ENCODE peak calls at places on chromosomes 11 and 22, in seven cellular contexts. F is CD8-positive, alpha-beta T cell; Q is ovary; M is adipocyte; B is CD8-positive, alpha-beta memory T cell; R is Panc1; J is heart left ventricle. C is an unnamed sample.

GRCh38 chr11:111851636-111852035 is 19.7 kb downstream of the ALG9 start:
- DNase-seq in M (peak; percentile 72), Q (no peak), J (no peak), F (no peak), R (no peak), B (no peak), C (no peak)

GRCh38 chr11:71562120-71562519 is 3.2 kb upstream of the KRTAP5-10 start:
- DNase-seq in B (no peak), M (no peak), J (no peak), F (no peak), R (no peak), Q (no peak), C (no peak)

GRCh38 chr11:133966924-133967598 is 10.3 kb upstream of the IGSF9B start:
- DNase-seq in R (no peak), M (peak; percentile 15), B (peak; percentile 60), F (peak; percentile 72), Q (no peak), J (peak; percentile 72), C (peak; percentile 25)

GRCh38 chr11:2795491-2795991 is 90.0 kb downstream of the CDKN1C start:
- DNase-seq in M (no peak), B (no peak), Q (peak; percentile 20), J (no peak), F (no peak), R (no peak), C (no peak)

GRCh38 chr11:78187366-78188011 is 937 bp downstream of the KCTD21 start:
- DNase-seq in Q (no peak), B (peak; percentile 70), M (no peak), R (no peak), F (no peak), J (no peak), C (no peak)

GRCh38 chr11:45383229-45383628 is 97.1 kb upstream of the SYT13 start:
- DNase-seq in Q (no peak), M (peak; percentile 22), R (no peak), F (no peak), B (no peak), J (no peak), C (no peak)

GRCh38 chr22:42720263-42721044 is at the start of gene A4GALT:
- DNase-seq in J (peak; percentile 57), R (no peak), F (no peak), M (peak; percentile 60), B (no peak), Q (no peak), C (no peak)

GRCh38 chr22:46007003-46007847 is 30.3 kb upstream of the WNT7B start:
- DNase-seq in M (peak; percentile 58), Q (peak; percentile 77), J (peak; percentile 76), B (no peak), R (no peak), F (no peak), C (no peak)

GRCh38 chr11:93921695-93922468 is 71.5 kb upstream of the VSTM5 start:
- DNase-seq in Q (no peak), B (no peak), J (no peak), R (peak; percentile 22), F (no peak), M (peak; percentile 76), C (no peak)

GRCh38 chr11:62500066-62501035 is 46.3 kb downstream of the AHNAK start:
- DNase-seq in M (no peak), Q (no peak), J (no peak), R (no peak), B (no peak), F (no peak), C (no peak)

GRCh38 chr11:68373189-68373809 is 60.9 kb downstream of the LRP5 start:
- DNase-seq in J (peak; percentile 58), M (peak; percentile 91), F (no peak), B (no peak), Q (peak; percentile 58), R (no peak), C (no peak)

GRCh38 chr22:37228106-37229011 is 15.7 kb downstream of the RAC2 start:
- DNase-seq in R (no peak), F (peak; percentile 83), M (peak; percentile 42), B (peak; percentile 49), Q (no peak), J (peak; percentile 44), C (no peak)

GRCh38 chr22:45968003-45968650 is 8.8 kb downstream of the WNT7B start:
- DNase-seq in F (no peak), B (no peak), R (no peak), J (no peak), M (no peak), Q (no peak), C (no peak)

GRCh38 chr11:115503886-115504278 is 333 bp downstream of the CADM1 start:
- DNase-seq in B (no peak), Q (no peak), M (no peak), F (no peak), R (no peak), J (peak; percentile 22), C (no peak)

GRCh38 chr11:70207531-70208131 is 4.5 kb downstream of the FADD start:
- DNase-seq in F (no peak), J (no peak), Q (no peak), M (no peak), B (no peak), R (no peak), C (no peak)

GRCh38 chr11:27055065-27055682 is 14.6 kb downstream of the BBOX1 start:
- DNase-seq in M (no peak), B (no peak), Q (no peak), J (no peak), R (no peak), F (no peak), C (no peak)

GRCh38 chr11:47272706-47273105 is 2.8 kb downstream of the MADD start:
- DNase-seq in Q (no peak), M (peak; percentile 66), B (no peak), F (no peak), J (no peak), R (no peak), C (no peak)

DNA sequence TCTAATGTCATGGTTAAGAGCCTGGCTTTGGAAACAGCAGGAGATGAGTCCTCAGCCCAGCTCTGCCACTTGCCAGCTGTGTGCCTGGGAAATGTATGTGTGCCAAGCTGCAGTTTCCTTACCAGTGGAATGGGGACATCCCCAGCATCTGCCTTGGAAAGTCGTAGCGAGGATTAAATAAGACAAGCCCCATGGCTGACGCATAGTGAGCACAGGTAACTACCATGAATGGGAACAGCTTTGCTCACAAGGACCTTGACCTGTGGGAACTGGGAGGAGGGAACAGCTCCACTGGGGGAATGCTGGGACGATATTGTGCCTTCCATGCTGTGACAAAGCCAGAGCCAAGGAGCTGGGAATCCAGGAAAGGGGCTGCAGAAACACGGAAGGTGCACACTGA is 2.6 kb upstream of the DSCAML1 start:
- DNase-seq in Q (no peak), J (no peak), B (no peak), F (no peak), M (no peak), R (no peak), C (no peak)
- H3K27me3 ChIP-seq in Q (no peaks in the 10 kb centered on the region), J (peaks cover 18% of the 10 kb centered on the region), B (peaks cover 20% of the 10 kb centered on the region), F (peaks cover 21% of the 10 kb centered on the region), M (peaks cover 70% of the 10 kb centered on the region), R (peaks cover 36% of the 10 kb centered on the region), C (peaks cover 19% of the 10 kb centered on the region)

GRCh38 chr11:100469835-100470234 is 217.3 kb upstream of the ARHGAP42 start:
- DNase-seq in J (no peak), B (no peak), R (no peak), M (no peak), F (no peak), Q (no peak), C (no peak)

GRCh38 chr11:100473390-100473740 is 213.7 kb upstream of the ARHGAP42 start:
- DNase-seq in B (no peak), Q (no peak), M (no peak), F (no peak), R (no peak), J (no peak), C (no peak)

GRCh38 chr11:100467821-100468508 is 219.1 kb upstream of the ARHGAP42 start:
- DNase-seq in J (no peak), M (no peak), Q (no peak), R (no peak), B (no peak), F (no peak), C (no peak)

DNA sequence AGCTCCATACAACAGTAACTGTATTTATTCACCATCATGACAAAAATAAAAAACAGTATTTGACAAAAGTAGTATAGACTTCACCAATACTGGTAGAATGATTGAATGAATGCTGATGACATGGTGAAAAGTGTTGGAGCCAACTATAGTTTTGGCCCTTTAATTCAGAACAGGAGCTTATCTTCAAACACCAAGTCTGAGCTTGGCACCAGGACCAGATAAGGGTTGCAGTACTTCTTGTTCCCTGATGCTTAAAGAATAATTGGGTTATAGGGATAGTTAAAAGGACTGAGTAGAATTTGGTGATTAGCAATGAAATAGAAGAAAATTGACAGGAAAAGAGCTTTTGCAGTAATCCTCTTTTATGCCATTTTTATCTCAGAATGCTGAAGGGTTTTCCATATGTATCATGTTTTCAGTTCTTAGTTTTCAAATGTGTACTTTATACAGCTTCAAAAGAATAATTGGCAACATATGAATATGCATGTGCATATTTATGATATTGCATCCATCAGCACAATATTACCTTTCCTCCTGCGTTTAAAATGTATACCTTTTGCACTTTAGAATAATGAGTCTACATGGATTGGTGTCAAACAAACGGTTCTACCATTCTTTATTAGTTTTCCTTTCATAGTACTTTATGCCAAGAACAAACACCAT is 214.2 kb upstream of the ARHGAP42 start:
- DNase-seq in Q (no peak), J (no peak), R (no peak), F (no peak), B (no peak), M (no peak), C (no peak)
- H3K4me3 ChIP-seq in Q (no peak overlapping the region), J (no peak overlapping the region), R (no peak overlapping the region), F (no peak overlapping the region), B (no peak overlapping the region), M (no peak overlapping the region), C (no peak overlapping the region)

DNA sequence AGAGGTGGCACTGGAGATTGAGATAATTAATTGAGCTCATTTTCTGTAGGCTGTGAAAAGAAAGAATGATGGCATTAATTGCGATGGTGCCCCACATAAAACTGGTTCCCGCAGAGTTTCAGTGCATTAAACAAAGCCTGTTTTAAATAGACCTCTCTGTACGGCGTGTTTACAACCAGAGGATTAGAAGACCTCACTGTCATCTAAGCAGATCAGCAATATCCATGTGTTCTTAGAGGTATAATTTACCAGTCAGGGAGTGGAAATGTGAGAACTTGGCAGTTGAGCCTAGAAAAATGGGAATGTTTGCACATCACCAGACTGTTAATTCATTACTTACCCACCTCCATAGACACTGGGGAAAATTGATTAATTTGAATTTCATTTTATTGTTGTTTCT is 16.1 kb downstream of the POLA2 start:
- DNase-seq in M (no peak), R (no peak), J (no peak), B (no peak), F (no peak), Q (no peak), C (no peak)
- H3K27me3 ChIP-seq in M (no peaks in the 10 kb centered on the region), R (no peaks in the 10 kb centered on the region), J (no peaks in the 10 kb centered on the region), B (no peaks in the 10 kb centered on the region), F (no peaks in the 10 kb centered on the region), Q (no peaks in the 10 kb centered on the region), C (no peaks in the 10 kb centered on the region)

DNA sequence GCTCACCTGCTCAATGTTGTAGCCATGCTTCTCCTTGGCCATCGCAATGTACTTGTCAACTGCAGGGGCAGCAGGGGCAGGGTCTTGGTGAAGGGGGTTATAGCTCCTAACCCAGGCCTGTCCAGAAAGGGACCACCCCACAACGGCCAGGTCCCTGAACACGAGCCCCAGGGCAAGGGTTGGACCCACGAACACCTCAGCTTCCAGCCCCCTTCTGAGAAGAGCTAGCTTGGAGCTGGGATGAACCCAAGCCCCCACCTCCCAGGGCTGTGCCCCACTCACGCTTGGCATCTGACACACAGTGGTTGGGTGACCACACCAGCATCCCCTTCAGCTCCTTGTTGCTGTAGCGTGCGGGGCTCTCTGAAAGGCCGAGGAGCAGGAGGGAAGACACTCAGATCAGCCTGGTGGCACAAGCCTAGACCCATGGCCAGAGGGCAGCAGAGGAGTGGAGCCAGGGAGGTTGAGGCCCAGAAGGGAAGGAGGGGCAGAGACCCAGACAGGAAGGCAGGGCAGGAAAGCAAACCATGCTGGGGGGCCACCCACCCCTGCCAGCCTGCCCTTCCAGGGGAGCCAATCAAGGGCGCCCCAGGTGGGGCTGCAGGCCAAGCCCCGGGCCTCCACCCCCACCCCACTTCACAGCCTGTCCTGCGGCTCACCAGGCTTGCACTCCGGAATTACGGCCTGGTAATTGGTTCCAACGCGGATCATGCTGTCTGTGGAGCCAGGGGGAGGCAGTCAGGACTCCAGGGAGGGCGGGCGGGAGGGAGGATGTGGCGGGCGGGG is 1.9 kb downstream of the RCOR2 start:
- DNase-seq in Q (no peak), R (no peak), B (no peak), F (no peak), M (no peak), J (no peak), C (no peak)
- H3K4me3 ChIP-seq in Q (no peak overlapping the region), R (no peak overlapping the region), B (no peak overlapping the region), F (no peak overlapping the region), M (no peak overlapping the region), J (no peak overlapping the region), C (no peak overlapping the region)

C was measured in effector memory CD4-positive, alpha-beta T cell.